ENCODE peak calls at places on chromosomes 11 and 22, in ten cellular contexts. F is stomach, L is GM23248, X is psoas muscle, Z is SK-N-SH, C is mammary epithelial cell, T is neural progenitor cell, A is heart left ventricle, W is transverse colon, D is H1. M is an unnamed sample. For H3K9me3, the result is how much of the 10 kb centered on the place peaks cover.

GRCh38 chr11:102448869-102449224 is 3.7 kb downstream of the TMEM123 start:
- DNase-seq in F (no peak), L (no peak), X (no peak), Z (no peak), C (no peak), T (no peak), A (no peak), W (no peak), D (no peak), M (no peak)

GRCh38 chr22:48496987-48497650 is 1330.6 kb downstream of the BRD1 start:
- DNase-seq in F (no peak), L (no peak), X (peak), Z (no peak), C (no peak), T (peak), A (no peak), W (no peak), D (peak), M (no peak)

GRCh38 chr22:44019846-44020245 is 4.3 kb upstream of the PARVB start:
- DNase-seq in F (no peak), L (peak), X (no peak), Z (no peak), C (no peak), T (no peak), A (peak), W (no peak), D (no peak), M (no peak)

GRCh38 chr22:50326959-50327710 is at the start of gene DENND6B:
- DNase-seq in F (peak), L (peak), X (peak), Z (peak), C (peak), T (peak), A (peak), W (peak), D (peak), M (peak)

GRCh38 chr11:117998201-117998579 is 12.0 kb downstream of the IL10RA start:
- DNase-seq in F (no peak), L (no peak), X (no peak), Z (no peak), C (no peak), T (no peak), A (peak), W (no peak), D (no peak), M (no peak)

GRCh38 chr22:19204640-19205039 is 26.1 kb upstream of the SLC25A1 start:
- DNase-seq in F (no peak), L (no peak), X (peak), Z (no peak), C (no peak), T (no peak), A (no peak), W (peak), D (no peak), M (no peak)

GRCh38 chr22:42356547-42356946 is 75.7 kb downstream of the NFAM1 start:
- DNase-seq in F (no peak), L (no peak), X (no peak), Z (no peak), C (no peak), T (no peak), A (no peak), W (no peak), D (no peak), M (no peak)

GRCh38 chr11:123374622-123374968 is 55.5 kb upstream of the GRAMD1B start:
- DNase-seq in F (no peak), L (no peak), X (no peak), Z (no peak), C (no peak), T (no peak), A (peak), W (no peak), D (no peak), M (peak)

GRCh38 chr22:20117656-20118571 is 888 bp upstream of the TRMT2A start:
- DNase-seq in F (no peak), L (peak), X (peak), Z (no peak), C (no peak), T (peak), A (no peak), W (peak), D (no peak), M (no peak)

GRCh38 chr11:82631722-82632630 is 101.7 kb downstream of the FAM181B start:
- DNase-seq in F (no peak), L (peak), X (no peak), Z (no peak), C (peak), T (no peak), A (no peak), W (no peak), D (no peak), M (no peak)

GRCh38 chr11:61173456-61173855 is 12.2 kb upstream of the VPS37C start:
- DNase-seq in F (peak), L (peak), X (no peak), Z (no peak), C (peak), T (no peak), A (no peak), W (no peak), D (no peak), M (peak)

GRCh38 chr11:12164061-12165014 is 53.9 kb downstream of the MICAL2 start:
- DNase-seq in F (no peak), L (peak), X (no peak), Z (no peak), C (peak), T (no peak), A (peak), W (peak), D (no peak), M (no peak)

GRCh38 chr11:44868021-44868420 is 82.7 kb downstream of the TP53I11 start:
- DNase-seq in F (no peak), L (no peak), X (no peak), Z (peak), C (no peak), T (no peak), A (no peak), W (no peak), D (no peak), M (no peak)

GRCh38 chr22:23176645-23177027 is 3.7 kb upstream of the BCR start:
- DNase-seq in F (no peak), L (no peak), X (no peak), Z (no peak), C (no peak), T (no peak), A (no peak), W (no peak), D (no peak), M (no peak)

GRCh38 chr11:86476109-86476861 is 101.6 kb downstream of the CCDC81 start:
- DNase-seq in F (no peak), L (no peak), X (no peak), Z (no peak), C (no peak), T (no peak), A (no peak), W (peak), D (no peak), M (no peak)

GRCh38 chr11:130585545-130585944 is 137.1 kb downstream of the ADAMTS15 start:
- DNase-seq in F (no peak), L (peak), X (no peak), Z (no peak), C (peak), T (no peak), A (no peak), W (no peak), D (no peak), M (no peak)

GRCh38 chr22:41175546-41175945 is 29.6 kb upstream of the L3MBTL2 start:
- DNase-seq in F (no peak), L (no peak), X (no peak), Z (peak), C (no peak), T (no peak), A (no peak), W (no peak), D (no peak), M (no peak)

GRCh38 chr22:27799334-27800249 is 2.0 kb downstream of the MN1 start:
- DNase-seq in F (peak), L (peak), X (peak), Z (peak), C (no peak), T (peak), A (no peak), W (no peak), D (no peak), M (no peak)

GRCh38 chr22:50622723-50623327 is 5.1 kb downstream of the ARSA start:
- DNase-seq in F (peak), L (no peak), X (no peak), Z (peak), C (peak), T (no peak), A (no peak), W (peak), D (no peak), M (no peak)

GRCh38 chr22:27032121-27032761 is 374.9 kb downstream of the MIAT start:
- DNase-seq in F (no peak), L (peak), X (peak), Z (peak), C (no peak), T (peak), A (peak), W (no peak), D (peak), M (peak)

GRCh38 chr22:30832407-30832987 is 136.1 kb downstream of the MORC2 start:
- DNase-seq in F (no peak), L (no peak), X (no peak), Z (no peak), C (no peak), T (no peak), A (no peak), W (no peak), D (peak), M (no peak)

GRCh38 chr11:34185926-34186841 is 80.8 kb downstream of the NAT10 start:
- DNase-seq in F (no peak), L (no peak), X (no peak), Z (no peak), C (no peak), T (peak), A (no peak), W (no peak), D (peak), M (peak)

GRCh38 chr11:6320411-6321207 is at the start of gene CAVIN3:
- DNase-seq in F (peak), L (peak), X (peak), Z (peak), C (peak), T (peak), A (peak), W (peak), D (peak), M (no peak)

GRCh38 chr22:23696326-23696851 is 5.6 kb downstream of the RGL4 start:
- DNase-seq in F (peak), L (no peak), X (peak), Z (no peak), C (no peak), T (no peak), A (peak), W (peak), D (no peak), M (no peak)

GRCh38 chr22:22721681-22722309 is 77.4 kb downstream of the GGTLC2 start:
- DNase-seq in F (no peak), L (peak), X (no peak), Z (no peak), C (peak), T (no peak), A (no peak), W (no peak), D (no peak), M (no peak)

GRCh38 chr22:20781272-20781990 is 7.5 kb downstream of the SERPIND1 start:
- DNase-seq in F (no peak), L (peak), X (no peak), Z (no peak), C (peak), T (no peak), A (no peak), W (no peak), D (no peak), M (no peak)

GRCh38 chr11:3609416-3610265 is 32.2 kb downstream of the ART5 start:
- DNase-seq in F (no peak), L (peak), X (no peak), Z (peak), C (peak), T (peak), A (no peak), W (no peak), D (peak), M (peak)

GRCh38 chr11:76700177-76701100 is 29.9 kb upstream of the LRRC32 start:
- DNase-seq in F (no peak), L (peak), X (peak), Z (peak), C (peak), T (no peak), A (no peak), W (no peak), D (no peak), M (peak)

GRCh38 chr11:104146421-104146820 is 17.5 kb downstream of the PDGFD start:
- DNase-seq in F (no peak), L (no peak), X (no peak), Z (no peak), C (no peak), T (no peak), A (no peak), W (no peak), D (no peak), M (no peak)

GRCh38 chr11:124737638-124738293 is 2.0 kb upstream of the NRGN start:
- DNase-seq in F (no peak), L (no peak), X (no peak), Z (no peak), C (no peak), T (peak), A (no peak), W (no peak), D (no peak), M (no peak)

GRCh38 chr11:27740362-27741024 is 40.2 kb upstream of the BDNF start:
- DNase-seq in F (no peak), L (peak), X (no peak), Z (no peak), C (no peak), T (no peak), A (no peak), W (no peak), D (no peak), M (no peak)

GRCh38 chr22:48492371-48493320 is 1335.0 kb downstream of the BRD1 start:
- DNase-seq in F (peak), L (peak), X (peak), Z (peak), C (peak), T (peak), A (peak), W (peak), D (peak), M (peak)

GRCh38 chr22:26975381-26975780 is 318.0 kb downstream of the MIAT start:
- DNase-seq in F (no peak), L (peak), X (no peak), Z (no peak), C (no peak), T (no peak), A (no peak), W (no peak), D (no peak), M (no peak)

GRCh38 chr11:121741316-121741715 is 288.5 kb upstream of the SORL1-AS1 start:
- DNase-seq in F (no peak), L (peak), X (no peak), Z (peak), C (no peak), T (no peak), A (peak), W (peak), D (no peak), M (peak)

GRCh38 chr11:35107866-35108265 is 31.1 kb upstream of the CD44 start:
- DNase-seq in F (no peak), L (no peak), X (no peak), Z (no peak), C (no peak), T (no peak), A (no peak), W (no peak), D (no peak), M (no peak)

GRCh38 chr11:83998921-83999320 is 712.8 kb upstream of the CCDC90B start:
- DNase-seq in F (no peak), L (no peak), X (no peak), Z (no peak), C (no peak), T (no peak), A (no peak), W (no peak), D (no peak), M (no peak)

GRCh38 chr11:84003181-84003580 is 717.0 kb upstream of the CCDC90B start:
- DNase-seq in F (no peak), L (no peak), X (no peak), Z (no peak), C (no peak), T (no peak), A (no peak), W (no peak), D (no peak), M (no peak)
- H3K9me3 ChIP-seq in F (under half), L (under half), X (under half), Z (under half), C (under half), T (under half), A (under half), W (under half), D (under half), M (under half)

DNA sequence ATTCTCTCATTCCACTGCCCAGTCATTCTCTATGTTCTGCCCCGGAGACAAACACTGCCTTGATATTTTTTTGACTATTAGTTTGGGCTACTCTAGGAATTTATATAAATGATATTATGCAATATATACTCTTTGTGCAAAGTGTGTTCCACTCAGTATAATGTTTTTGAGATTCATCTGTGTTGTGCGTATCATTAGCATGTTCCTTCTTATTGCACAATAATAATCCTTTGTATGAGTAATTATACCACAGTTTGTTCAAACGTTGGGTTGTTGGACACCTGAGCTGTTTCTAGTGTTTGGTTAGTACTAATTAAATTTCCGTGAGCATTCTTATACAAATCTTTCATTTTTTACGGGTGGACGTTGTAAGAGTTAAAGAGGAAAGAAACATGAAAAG is 390.6 kb downstream of the GUCY1A2 start:
- DNase-seq in F (no peak), L (no peak), X (no peak), Z (no peak), C (no peak), T (no peak), A (no peak), W (no peak), D (no peak), M (no peak)
- H3K4me3 ChIP-seq in F (no peak), L (no peak), X (no peak), Z (no peak), C (no peak), T (no peak), A (no peak), W (no peak), D (no peak), M (no peak)

GRCh38 chr11:110296226-110297081 is at the start of gene RDX:
- DNase-seq in F (peak), L (peak), X (peak), Z (peak), C (peak), T (peak), A (peak), W (peak), D (peak), M (peak)

GRCh38 chr11:110297082-110297725 is 790 bp upstream of the RDX start:
- DNase-seq in F (no peak), L (peak), X (no peak), Z (no peak), C (no peak), T (no peak), A (no peak), W (no peak), D (no peak), M (no peak)

GRCh38 chr11:110295487-110296225 is 758 bp downstream of the RDX start:
- DNase-seq in F (peak), L (peak), X (peak), Z (peak), C (peak), T (peak), A (peak), W (peak), D (peak), M (peak)

GRCh38 chr11:110294509-110294908 is 1.9 kb downstream of the RDX start:
- DNase-seq in F (no peak), L (no peak), X (no peak), Z (no peak), C (no peak), T (peak), A (no peak), W (no peak), D (no peak), M (no peak)

DNA sequence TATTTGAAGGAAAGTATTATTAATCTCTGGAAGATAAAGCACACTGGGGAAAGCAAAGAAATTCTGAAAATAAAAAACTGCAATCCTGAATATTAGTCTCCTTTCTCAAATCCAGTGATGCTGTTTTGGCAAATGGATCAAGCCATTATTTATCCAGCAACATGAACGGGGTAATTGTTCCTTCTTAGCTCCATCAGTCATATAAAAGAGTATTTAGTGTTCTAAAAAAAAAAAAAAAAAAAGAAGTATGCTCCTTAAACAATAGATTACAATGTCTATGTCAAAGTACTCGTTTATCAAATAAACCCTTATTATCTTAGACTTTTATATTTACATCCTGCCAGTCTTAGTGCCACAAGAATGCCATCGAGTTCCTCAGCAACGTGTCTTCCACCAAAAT is 1.3 kb downstream of the RDX start:
- DNase-seq in F (no peak), L (no peak), X (no peak), Z (no peak), C (no peak), T (no peak), A (no peak), W (no peak), D (no peak), M (no peak)
- H3K27ac ChIP-seq in F (peak), L (peak), X (peak), Z (peak), C (peak), T (no peak), A (peak), W (peak), D (no peak), M (peak)

GRCh38 chr11:114586797-114587196 is 8.8 kb downstream of the NXPE4 start:
- DNase-seq in F (no peak), L (no peak), X (no peak), Z (no peak), C (no peak), T (no peak), A (no peak), W (no peak), D (no peak), M (no peak)
- H3K9me3 ChIP-seq in F (under half), L (under half), X (under half), Z (under half), C (under half), T (under half), A (under half), W (under half), D (under half), M (under half)

DNA sequence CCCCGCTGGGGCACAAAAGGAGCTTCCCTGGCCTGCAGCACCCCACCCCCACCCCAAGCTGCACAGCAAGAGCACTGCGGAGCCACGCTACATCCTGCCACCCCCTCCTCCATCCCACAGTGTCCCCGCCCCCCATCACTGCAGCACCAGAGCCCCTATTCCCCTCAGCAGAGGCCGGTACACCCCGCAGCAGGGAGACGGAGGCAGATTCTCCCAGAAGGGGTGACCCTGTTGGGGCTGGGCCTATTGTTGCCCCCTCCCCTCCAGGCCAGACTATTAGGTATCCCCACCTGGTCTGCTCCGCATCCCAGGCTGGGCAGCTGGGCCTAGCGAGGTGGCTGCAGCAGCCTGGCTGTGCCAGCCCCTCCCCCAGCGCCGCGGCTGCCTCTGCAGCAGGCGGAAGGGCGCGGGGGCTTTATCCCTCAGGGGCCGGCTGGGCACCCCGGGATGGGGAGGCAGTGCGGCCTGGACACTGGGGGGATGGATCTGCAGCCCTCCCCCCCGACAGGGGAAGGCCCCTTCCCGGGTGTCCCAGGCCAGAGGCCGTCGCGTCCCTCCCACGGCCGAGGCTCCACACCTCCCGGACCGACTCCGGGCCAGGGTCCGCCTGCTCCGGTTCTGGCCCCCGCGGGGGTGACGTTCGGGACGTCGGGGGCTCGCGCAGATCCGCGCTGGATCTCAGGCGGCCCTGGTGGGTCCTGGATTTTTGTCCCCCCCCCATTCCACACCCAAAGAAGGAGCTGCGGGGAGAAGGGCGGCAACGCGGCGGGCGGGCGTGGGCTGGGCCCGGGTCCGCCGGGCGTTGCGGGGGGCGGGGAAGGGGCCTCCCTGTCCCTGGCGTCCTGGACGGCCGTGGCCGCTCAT is 943 bp downstream of the DUSP8 start:
- DNase-seq in F (no peak), L (no peak), X (peak), Z (peak), C (no peak), T (peak), A (peak), W (no peak), D (peak), M (peak)
- H3K4me3 ChIP-seq in F (peak), L (peak), X (peak), Z (peak), C (no peak), T (peak), A (peak), W (peak), D (peak), M (peak)

M was measured in WERI-Rb-1.